ENCODE peak calls at places on chromosome 6, in ten cellular contexts. I is astrocyte of the spinal cord; C is activated T-cell treated with anti-CD3 and anti-CD28 coated beads for 1 hour; J is T-helper 2 cell; Q is posterior cingulate gyrus; A is GM12865; M is HT1080; Y is activated CD8-positive, alpha-beta memory T cell treated with anti-CD3 and anti-CD28 coated beads, Interleukin-2, amount 10 ng/mL, durations not matched to agents 7 days and 5 days; V is left ventricle myocardium inferior; R is pancreas. B is an unnamed sample.

GRCh38 chr6:116406678-116407345 is 36.1 kb downstream of the DSE start:
- DNase-seq in I (peak; percentile 81), C (no peak), J (no peak), Q (no peak), A (no peak), M (peak; percentile 41), Y (no peak), V (no peak), R (no peak), B (peak; percentile 39)

GRCh38 chr6:36423101-36423824 is 19.4 kb downstream of the PXT1 start:
- DNase-seq in I (peak; percentile 98), C (peak; percentile 98), J (peak; percentile 97), Q (peak; percentile 99), A (peak; percentile 98), M (peak; percentile 98), Y (peak; percentile 99), V (peak; percentile 99), R (peak; percentile 97), B (peak; percentile 91)

GRCh38 chr6:2531426-2532208 is 219.1 kb downstream of the MYLK4 start:
- DNase-seq in I (peak; percentile 94), C (no peak), J (no peak), Q (no peak), A (no peak), M (peak; percentile 76), Y (no peak), V (no peak), R (no peak), B (peak; percentile 43)

GRCh38 chr6:36350681-36351091 is 14.0 kb upstream of the BNIP5 start:
- DNase-seq in I (peak; percentile 87), C (no peak), J (no peak), Q (no peak), A (no peak), M (peak; percentile 58), Y (no peak), V (no peak), R (no peak), B (peak; percentile 89)

GRCh38 chr6:19298422-19298821 is 538.7 kb upstream of the ID4 start:
- DNase-seq in I (no peak), C (no peak), J (no peak), Q (no peak), A (no peak), M (no peak), Y (no peak), V (no peak), R (no peak), B (no peak)

GRCh38 chr6:95923518-95923917 is 92.3 kb upstream of the FUT9 start:
- DNase-seq in I (no peak), C (no peak), J (no peak), Q (no peak), A (peak; percentile 37), M (no peak), Y (no peak), V (no peak), R (no peak), B (no peak)

GRCh38 chr6:159203304-159204005 is 34.3 kb downstream of the FNDC1 start:
- DNase-seq in I (peak; percentile 83), C (no peak), J (no peak), Q (no peak), A (no peak), M (peak; percentile 87), Y (no peak), V (no peak), R (no peak), B (no peak)

GRCh38 chr6:10991115-10991514 is 53.0 kb downstream of the ELOVL2 start:
- DNase-seq in I (no peak), C (no peak), J (no peak), Q (no peak), A (no peak), M (no peak), Y (no peak), V (no peak), R (no peak), B (no peak)

GRCh38 chr6:158036261-158036660 is 54.6 kb downstream of the SYNJ2 start:
- DNase-seq in I (no peak), C (no peak), J (no peak), Q (no peak), A (no peak), M (no peak), Y (no peak), V (no peak), R (no peak), B (no peak)

GRCh38 chr6:122400121-122400450 is 634 bp downstream of the HSF2 start:
- DNase-seq in I (peak; percentile 14), C (no peak), J (no peak), Q (no peak), A (no peak), M (peak; percentile 4), Y (no peak), V (peak; percentile 25), R (no peak), B (no peak)

GRCh38 chr6:123715243-123715863 is 78.6 kb upstream of the TRDN start:
- DNase-seq in I (peak; percentile 40), C (no peak), J (no peak), Q (no peak), A (peak; percentile 46), M (peak; percentile 30), Y (no peak), V (no peak), R (no peak), B (peak; percentile 21)

GRCh38 chr6:13413466-13413862 is 73.9 kb downstream of the GFOD1 start:
- DNase-seq in I (peak; percentile 45), C (no peak), J (no peak), Q (no peak), A (no peak), M (no peak), Y (no peak), V (no peak), R (peak; percentile 46), B (no peak)

GRCh38 chr6:127403636-127404035 is 55.6 kb downstream of the KIAA0408 start:
- DNase-seq in I (no peak), C (no peak), J (no peak), Q (no peak), A (peak; percentile 70), M (no peak), Y (no peak), V (no peak), R (no peak), B (no peak)

GRCh38 chr6:6717953-6718352 is 129.4 kb downstream of the LY86 start:
- DNase-seq in I (no peak), C (no peak), J (no peak), Q (no peak), A (peak; percentile 26), M (no peak), Y (no peak), V (no peak), R (no peak), B (no peak)

GRCh38 chr6:91117550-91117949 is 530.7 kb upstream of the MAP3K7 start:
- DNase-seq in I (no peak), C (no peak), J (no peak), Q (no peak), A (no peak), M (no peak), Y (no peak), V (no peak), R (no peak), B (no peak)

GRCh38 chr6:154440022-154440421 is 70.5 kb downstream of the CNKSR3 start:
- DNase-seq in I (no peak), C (no peak), J (no peak), Q (no peak), A (no peak), M (no peak), Y (no peak), V (no peak), R (no peak), B (no peak)

GRCh38 chr6:2990179-2990931 is 9.3 kb upstream of the NQO2 start:
- DNase-seq in I (peak; percentile 47), C (no peak), J (no peak), Q (peak; percentile 55), A (no peak), M (no peak), Y (peak; percentile 52), V (no peak), R (no peak), B (no peak)

GRCh38 chr6:35146453-35146852 is 5.3 kb upstream of the TCP11 start:
- DNase-seq in I (peak; percentile 64), C (no peak), J (no peak), Q (no peak), A (peak; percentile 63), M (peak; percentile 51), Y (peak; percentile 70), V (peak; percentile 37), R (no peak), B (peak; percentile 27)

GRCh38 chr6:82144852-82145332 is 102.7 kb downstream of the IBTK start:
- DNase-seq in I (peak; percentile 92), C (no peak), J (no peak), Q (no peak), A (peak; percentile 5), M (peak; percentile 87), Y (no peak), V (peak; percentile 56), R (peak; percentile 63), B (peak; percentile 78)

GRCh38 chr6:163958646-163959045 is 544.1 kb downstream of the QKI start:
- DNase-seq in I (peak; percentile 70), C (no peak), J (no peak), Q (no peak), A (peak; percentile 11), M (peak; percentile 60), Y (no peak), V (no peak), R (no peak), B (peak; percentile 52)

GRCh38 chr6:80163754-80164187 is 57.3 kb downstream of the BCKDHB start:
- DNase-seq in I (peak; percentile 82), C (no peak), J (no peak), Q (no peak), A (peak; percentile 45), M (peak; percentile 86), Y (no peak), V (no peak), R (no peak), B (peak; percentile 53)

GRCh38 chr6:105326216-105326615 is 76.7 kb downstream of the PREP start:
- DNase-seq in I (peak; percentile 75), C (no peak), J (no peak), Q (no peak), A (no peak), M (peak; percentile 72), Y (no peak), V (no peak), R (peak; percentile 60), B (no peak)

GRCh38 chr6:125136378-125136777 is 17.2 kb upstream of the TPD52L1 start:
- DNase-seq in I (no peak), C (no peak), J (no peak), Q (no peak), A (no peak), M (no peak), Y (no peak), V (no peak), R (no peak), B (no peak)

GRCh38 chr6:110542311-110543024 is 66.1 kb upstream of the SLC22A16 start:
- DNase-seq in I (no peak), C (no peak), J (no peak), Q (peak; percentile 86), A (no peak), M (no peak), Y (no peak), V (peak; percentile 66), R (no peak), B (no peak)

GRCh38 chr6:78810146-78810545 is 57.2 kb upstream of the IRAK1BP1 start:
- DNase-seq in I (peak; percentile 46), C (no peak), J (no peak), Q (no peak), A (peak; percentile 32), M (peak; percentile 43), Y (no peak), V (no peak), R (no peak), B (no peak)

GRCh38 chr6:158653577-158654354 is 3.9 kb downstream of the SYTL3 start:
- DNase-seq in I (peak; percentile 66), C (peak; percentile 70), J (peak; percentile 45), Q (no peak), A (peak; percentile 92), M (no peak), Y (peak; percentile 98), V (no peak), R (peak; percentile 40), B (no peak)

GRCh38 chr6:106473807-106474206 is 113.3 kb downstream of the CRYBG1 start:
- DNase-seq in I (peak; percentile 77), C (no peak), J (no peak), Q (no peak), A (no peak), M (peak; percentile 65), Y (no peak), V (no peak), R (no peak), B (no peak)

B was measured in RCC 7860.